ENCODE peak calls at places on chromosomes 1 and 21, in seven cellular contexts. N is uterus, W is IMR-90, M is left ventricle myocardium inferior, Q is mucosa of descending colon, A is AG04449, E is WERI-Rb-1. L is an unnamed sample.
A peak's percentile ranks its signal among the peaks of the same experiment; 100 is the strongest.

GRCh38 chr1:244863491-244864252 is 671 bp downstream of the HNRNPU start:
- DNase-seq in N (no peak), W (no peak), M (peak; percentile 35), Q (peak; percentile 71), A (no peak), E (no peak), L (no peak)

GRCh38 chr1:27504588-27505419 is 14.8 kb upstream of the WASF2 start:
- DNase-seq in N (peak; percentile 84), W (peak; percentile 49), M (peak; percentile 91), Q (peak; percentile 52), A (no peak), E (peak; percentile 40), L (no peak)

GRCh38 chr21:14120091-14120734 is 90.5 kb downstream of the LIPI start:
- DNase-seq in N (no peak), W (peak; percentile 8), M (no peak), Q (peak; percentile 72), A (no peak), E (peak; percentile 60), L (no peak)

GRCh38 chr1:1940123-1940425 is 21.0 kb upstream of the TMEM52 start:
- DNase-seq in N (no peak), W (no peak), M (no peak), Q (no peak), A (no peak), E (no peak), L (no peak)

GRCh38 chr1:113684153-113684541 is 75.1 kb downstream of the PHTF1 start:
- DNase-seq in N (peak; percentile 64), W (peak; percentile 82), M (peak; percentile 63), Q (peak; percentile 28), A (no peak), E (no peak), L (no peak)

GRCh38 chr1:117609471-117609911 is 3.6 kb downstream of the TENT5C start:
- DNase-seq in N (peak; percentile 62), W (peak; percentile 41), M (peak; percentile 44), Q (no peak), A (no peak), E (no peak), L (no peak)

GRCh38 chr1:7617826-7618225 is 153.3 kb upstream of the VAMP3 start:
- DNase-seq in N (no peak), W (no peak), M (no peak), Q (no peak), A (no peak), E (no peak), L (no peak)

GRCh38 chr1:201258763-201259230 is 24.5 kb upstream of the PKP1 start:
- DNase-seq in N (no peak), W (no peak), M (no peak), Q (no peak), A (no peak), E (peak; percentile 27), L (no peak)

GRCh38 chr1:15738416-15739113 is 2.5 kb downstream of the SLC25A34 start:
- DNase-seq in N (peak; percentile 12), W (no peak), M (no peak), Q (no peak), A (no peak), E (no peak), L (no peak)

GRCh38 chr1:15739259-15739658 is 3.0 kb upstream of the TMEM82 start:
- DNase-seq in N (no peak), W (no peak), M (no peak), Q (no peak), A (no peak), E (no peak), L (no peak)

GRCh38 chr1:15736035-15736665 is at the start of gene SLC25A34:
- DNase-seq in N (peak; percentile 16), W (no peak), M (peak; percentile 83), Q (peak; percentile 95), A (no peak), E (no peak), L (no peak)

GRCh38 chr1:15736666-15737229 is 690 bp downstream of the SLC25A34 start:
- DNase-seq in N (no peak), W (no peak), M (no peak), Q (peak; percentile 80), A (no peak), E (no peak), L (no peak)

DNA sequence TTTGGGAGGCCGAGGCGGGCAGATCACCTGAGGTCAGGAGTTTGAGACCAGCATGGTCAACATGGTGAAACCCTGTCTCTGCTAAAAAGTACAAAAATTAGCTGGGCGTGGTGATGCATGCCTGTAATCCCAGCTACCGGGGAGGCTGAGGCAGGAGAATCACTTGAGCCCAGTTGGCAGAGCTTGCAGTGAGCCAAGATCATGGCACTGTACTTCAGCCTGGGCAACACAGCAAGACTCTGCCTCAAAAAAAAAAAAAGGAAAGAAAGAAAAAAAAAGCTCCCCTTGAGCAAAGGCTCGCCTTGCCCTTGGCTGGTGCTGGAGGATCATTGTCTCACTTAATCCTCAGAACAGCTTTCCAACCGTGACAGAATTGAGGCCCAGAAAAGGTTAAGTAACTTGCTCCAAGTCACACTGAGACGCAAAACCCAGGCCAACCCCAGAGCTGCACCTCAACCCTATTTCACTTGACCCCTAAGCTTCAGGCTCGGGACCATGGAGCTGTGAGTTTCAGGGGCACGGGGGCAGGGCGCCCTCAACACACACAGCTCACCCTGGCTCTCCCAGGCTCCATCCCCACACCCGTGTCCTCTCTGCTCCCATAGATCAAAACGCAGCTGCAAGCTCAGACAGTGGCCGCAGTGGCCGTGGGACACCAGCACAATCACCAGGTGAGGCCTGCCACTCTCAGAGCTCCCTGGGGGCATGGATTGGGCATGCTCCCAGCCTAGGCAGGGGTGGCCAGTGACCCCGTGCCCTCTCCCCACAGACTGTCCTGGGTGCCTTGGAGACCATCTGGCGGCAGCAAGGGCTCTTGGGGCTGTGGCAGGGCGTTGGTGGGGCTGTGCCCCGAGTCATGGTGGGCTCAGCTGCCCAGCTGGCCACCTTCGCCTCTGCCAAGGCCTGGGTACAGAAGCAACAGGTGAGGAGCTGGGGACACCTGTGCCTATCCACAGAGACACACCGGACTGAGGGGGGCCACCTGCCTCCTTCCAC is 1.6 kb downstream of the SLC25A34 start:
- DNase-seq in N (no peak), W (no peak), M (no peak), Q (no peak), A (no peak), E (peak; percentile 71), L (no peak)
- H3K4me3 ChIP-seq in N (no peak overlapping the region), W (no peak overlapping the region), M (peak overlapping the region; percentile 64), Q (no peak overlapping the region), A (no peak overlapping the region), E (no peak overlapping the region), L (no peak overlapping the region)

GRCh38 chr1:154337253-154337894 is 12.0 kb downstream of the ATP8B2 start:
- DNase-seq in N (no peak), W (no peak), M (no peak), Q (no peak), A (no peak), E (no peak), L (no peak)

GRCh38 chr1:154334647-154335350 is 9.5 kb downstream of the ATP8B2 start:
- DNase-seq in N (peak; percentile 76), W (peak; percentile 82), M (peak; percentile 84), Q (peak; percentile 83), A (no peak), E (peak; percentile 95), L (peak; percentile 74)

GRCh38 chr1:154338875-154339274 is 13.6 kb downstream of the ATP8B2 start:
- DNase-seq in N (no peak), W (no peak), M (no peak), Q (no peak), A (no peak), E (no peak), L (no peak)

GRCh38 chr1:154330669-154331068 is 5.3 kb downstream of the ATP8B2 start:
- DNase-seq in N (no peak), W (no peak), M (no peak), Q (no peak), A (no peak), E (no peak), L (no peak)

DNA sequence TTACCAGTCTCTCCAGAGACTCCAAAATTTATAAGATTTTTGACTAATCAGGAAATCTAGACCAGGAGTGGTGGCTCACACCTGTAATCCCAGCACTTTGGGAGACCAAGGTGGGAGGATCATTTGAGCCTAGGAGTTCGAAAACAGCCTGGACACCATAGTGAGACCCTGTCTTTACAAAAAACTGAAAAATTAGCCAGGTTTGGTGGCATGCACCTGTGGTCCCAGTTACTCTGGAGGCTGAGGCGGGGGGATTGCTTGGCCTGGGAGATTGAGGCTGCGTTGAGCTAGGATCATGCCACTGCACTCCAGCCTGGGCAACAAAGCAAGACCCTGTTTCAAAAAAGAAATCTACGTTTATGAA is 10.0 kb downstream of the ATP8B2 start:
- DNase-seq in N (no peak), W (no peak), M (no peak), Q (no peak), A (no peak), E (no peak), L (no peak)
- TF ChIP-seq CTCF in N (no peak), W (no peak), M (peak; percentile 19), Q (peak; percentile 0), A (no peak), E (no peak), L (no peak)

GRCh38 chr21:42841156-42841915 is 38.0 kb downstream of the WDR4 start:
- DNase-seq in N (no peak), W (no peak), M (peak; percentile 1), Q (peak; percentile 13), A (no peak), E (peak; percentile 8), L (no peak)
- H3K4me3 ChIP-seq in N (no peak overlapping the region), W (no peak overlapping the region), M (no peak overlapping the region), Q (no peak overlapping the region), A (no peak overlapping the region), E (no peak overlapping the region), L (no peak overlapping the region)

GRCh38 chr1:32886828-32887414 is 630 bp downstream of the HPCA start:
- DNase-seq in N (no peak), W (no peak), M (no peak), Q (no peak), A (no peak), E (peak; percentile 40), L (no peak)

GRCh38 chr1:32885691-32886011 is 640 bp upstream of the HPCA start:
- DNase-seq in N (no peak), W (no peak), M (no peak), Q (no peak), A (no peak), E (peak; percentile 65), L (no peak)

GRCh38 chr1:32887623-32888022 is 1.3 kb downstream of the HPCA start:
- DNase-seq in N (no peak), W (no peak), M (no peak), Q (peak; percentile 21), A (no peak), E (no peak), L (no peak)

GRCh38 chr1:32884726-32885125 is 1.6 kb upstream of the HPCA start:
- DNase-seq in N (no peak), W (no peak), M (no peak), Q (no peak), A (no peak), E (peak; percentile 96), L (no peak)

GRCh38 chr1:32886012-32886827 is at the start of gene HPCA:
- DNase-seq in N (no peak), W (peak; percentile 48), M (peak; percentile 46), Q (peak; percentile 82), A (no peak), E (peak; percentile 81), L (no peak)
- TF ChIP-seq CTCF in N (peak; percentile 15), W (peak; percentile 91), M (peak; percentile 58), Q (peak; percentile 33), A (peak; percentile 97), E (peak; percentile 75), L (peak; percentile 78)